ENCODE peak calls at places on chromosomes 1 and 21, in nine cellular contexts. One of them, this sample, is unnamed.

GRCh38 chr1:6819641-6820040 is 34.4 kb downstream of the CAMTA1 start:
- DNase-seq in nucleus accumbens: no peak
- DNase-seq in T-helper 2 cell: no peak
- DNase-seq in aorta: no peak
- DNase-seq in T-helper 9 cell: no peak
- DNase-seq in activated CD4-positive, alpha-beta memory T cell treated with anti-CD3 and anti-CD28 coated beads, Interleukin-2, amount 10 ng/mL, durations not matched to agents 7 days and 5 days: no peak
- DNase-seq in amniotic stem cell: no peak
- DNase-seq in HEK293T: no peak
- DNase-seq in glutamatergic neuron: no peak
- DNase-seq in this sample: no peak

GRCh38 chr1:246724725-246725095 is 501 bp downstream of the SCCPDH start:
- DNase-seq in nucleus accumbens: peak
- DNase-seq in T-helper 2 cell: no peak
- DNase-seq in aorta: no peak
- DNase-seq in T-helper 9 cell: no peak
- DNase-seq in activated CD4-positive, alpha-beta memory T cell treated with anti-CD3 and anti-CD28 coated beads, Interleukin-2, amount 10 ng/mL, durations not matched to agents 7 days and 5 days: no peak
- DNase-seq in amniotic stem cell: no peak
- DNase-seq in HEK293T: peak
- DNase-seq in glutamatergic neuron: peak
- DNase-seq in this sample: no peak

GRCh38 chr1:214823311-214824117 is 220.5 kb downstream of the CENPF start:
- DNase-seq in nucleus accumbens: no peak
- DNase-seq in T-helper 2 cell: no peak
- DNase-seq in aorta: no peak
- DNase-seq in T-helper 9 cell: no peak
- DNase-seq in activated CD4-positive, alpha-beta memory T cell treated with anti-CD3 and anti-CD28 coated beads, Interleukin-2, amount 10 ng/mL, durations not matched to agents 7 days and 5 days: no peak
- DNase-seq in amniotic stem cell: no peak
- DNase-seq in HEK293T: no peak
- DNase-seq in glutamatergic neuron: peak
- DNase-seq in this sample: no peak

GRCh38 chr1:207020709-207021107 is 11.8 kb downstream of the C1orf116 start:
- DNase-seq in nucleus accumbens: no peak
- DNase-seq in T-helper 2 cell: no peak
- DNase-seq in aorta: no peak
- DNase-seq in T-helper 9 cell: no peak
- DNase-seq in activated CD4-positive, alpha-beta memory T cell treated with anti-CD3 and anti-CD28 coated beads, Interleukin-2, amount 10 ng/mL, durations not matched to agents 7 days and 5 days: no peak
- DNase-seq in amniotic stem cell: no peak
- DNase-seq in HEK293T: no peak
- DNase-seq in glutamatergic neuron: no peak
- DNase-seq in this sample: no peak

GRCh38 chr21:15667824-15668223 is 62.0 kb upstream of the USP25 start:
- DNase-seq in nucleus accumbens: no peak
- DNase-seq in T-helper 2 cell: no peak
- DNase-seq in aorta: no peak
- DNase-seq in T-helper 9 cell: no peak
- DNase-seq in activated CD4-positive, alpha-beta memory T cell treated with anti-CD3 and anti-CD28 coated beads, Interleukin-2, amount 10 ng/mL, durations not matched to agents 7 days and 5 days: no peak
- DNase-seq in amniotic stem cell: no peak
- DNase-seq in HEK293T: no peak
- DNase-seq in glutamatergic neuron: no peak
- DNase-seq in this sample: no peak

GRCh38 chr1:60974973-60975372 is 107.4 kb upstream of the NFIA start:
- DNase-seq in nucleus accumbens: no peak
- DNase-seq in T-helper 2 cell: no peak
- DNase-seq in aorta: no peak
- DNase-seq in T-helper 9 cell: no peak
- DNase-seq in activated CD4-positive, alpha-beta memory T cell treated with anti-CD3 and anti-CD28 coated beads, Interleukin-2, amount 10 ng/mL, durations not matched to agents 7 days and 5 days: no peak
- DNase-seq in amniotic stem cell: no peak
- DNase-seq in HEK293T: no peak
- DNase-seq in glutamatergic neuron: no peak
- DNase-seq in this sample: no peak

GRCh38 chr1:25105836-25106235 is 126.5 kb downstream of the SYF2 start:
- DNase-seq in nucleus accumbens: no peak
- DNase-seq in T-helper 2 cell: no peak
- DNase-seq in aorta: no peak
- DNase-seq in T-helper 9 cell: no peak
- DNase-seq in activated CD4-positive, alpha-beta memory T cell treated with anti-CD3 and anti-CD28 coated beads, Interleukin-2, amount 10 ng/mL, durations not matched to agents 7 days and 5 days: no peak
- DNase-seq in amniotic stem cell: no peak
- DNase-seq in HEK293T: no peak
- DNase-seq in glutamatergic neuron: no peak
- DNase-seq in this sample: no peak

GRCh38 chr1:119549719-119550141 is 42.7 kb downstream of the HSD3B1 start:
- DNase-seq in nucleus accumbens: peak
- DNase-seq in T-helper 2 cell: no peak
- DNase-seq in aorta: peak
- DNase-seq in T-helper 9 cell: no peak
- DNase-seq in activated CD4-positive, alpha-beta memory T cell treated with anti-CD3 and anti-CD28 coated beads, Interleukin-2, amount 10 ng/mL, durations not matched to agents 7 days and 5 days: peak
- DNase-seq in amniotic stem cell: peak
- DNase-seq in HEK293T: peak
- DNase-seq in glutamatergic neuron: peak
- DNase-seq in this sample: peak

GRCh38 chr1:67801903-67802302 is 31.4 kb downstream of the GNG12 start:
- DNase-seq in nucleus accumbens: no peak
- DNase-seq in T-helper 2 cell: no peak
- DNase-seq in aorta: no peak
- DNase-seq in T-helper 9 cell: no peak
- DNase-seq in activated CD4-positive, alpha-beta memory T cell treated with anti-CD3 and anti-CD28 coated beads, Interleukin-2, amount 10 ng/mL, durations not matched to agents 7 days and 5 days: no peak
- DNase-seq in amniotic stem cell: no peak
- DNase-seq in HEK293T: no peak
- DNase-seq in glutamatergic neuron: no peak
- DNase-seq in this sample: no peak

GRCh38 chr1:235073968-235074334 is 54.7 kb downstream of the TOMM20 start:
- DNase-seq in nucleus accumbens: no peak
- DNase-seq in T-helper 2 cell: no peak
- DNase-seq in aorta: peak
- DNase-seq in T-helper 9 cell: no peak
- DNase-seq in activated CD4-positive, alpha-beta memory T cell treated with anti-CD3 and anti-CD28 coated beads, Interleukin-2, amount 10 ng/mL, durations not matched to agents 7 days and 5 days: no peak
- DNase-seq in amniotic stem cell: no peak
- DNase-seq in HEK293T: no peak
- DNase-seq in glutamatergic neuron: no peak
- DNase-seq in this sample: peak

GRCh38 chr1:94686882-94687281 is 133.3 kb upstream of the SLC44A3 start:
- DNase-seq in nucleus accumbens: no peak
- DNase-seq in T-helper 2 cell: no peak
- DNase-seq in aorta: no peak
- DNase-seq in T-helper 9 cell: no peak
- DNase-seq in activated CD4-positive, alpha-beta memory T cell treated with anti-CD3 and anti-CD28 coated beads, Interleukin-2, amount 10 ng/mL, durations not matched to agents 7 days and 5 days: no peak
- DNase-seq in amniotic stem cell: no peak
- DNase-seq in HEK293T: no peak
- DNase-seq in glutamatergic neuron: no peak
- DNase-seq in this sample: peak

GRCh38 chr1:58580186-58580585 is 3.1 kb upstream of the TACSTD2 start:
- DNase-seq in nucleus accumbens: peak
- DNase-seq in T-helper 2 cell: no peak
- DNase-seq in aorta: no peak
- DNase-seq in T-helper 9 cell: no peak
- DNase-seq in activated CD4-positive, alpha-beta memory T cell treated with anti-CD3 and anti-CD28 coated beads, Interleukin-2, amount 10 ng/mL, durations not matched to agents 7 days and 5 days: no peak
- DNase-seq in amniotic stem cell: no peak
- DNase-seq in HEK293T: no peak
- DNase-seq in glutamatergic neuron: no peak
- DNase-seq in this sample: no peak

GRCh38 chr1:240455228-240455821 is 156.6 kb downstream of the GREM2 start:
- DNase-seq in nucleus accumbens: no peak
- DNase-seq in T-helper 2 cell: no peak
- DNase-seq in aorta: no peak
- DNase-seq in T-helper 9 cell: peak
- DNase-seq in activated CD4-positive, alpha-beta memory T cell treated with anti-CD3 and anti-CD28 coated beads, Interleukin-2, amount 10 ng/mL, durations not matched to agents 7 days and 5 days: no peak
- DNase-seq in amniotic stem cell: no peak
- DNase-seq in HEK293T: peak
- DNase-seq in glutamatergic neuron: no peak
- DNase-seq in this sample: no peak

GRCh38 chr1:234896477-234897364 is 231.9 kb downstream of the TOMM20 start:
- DNase-seq in nucleus accumbens: no peak
- DNase-seq in T-helper 2 cell: no peak
- DNase-seq in aorta: no peak
- DNase-seq in T-helper 9 cell: no peak
- DNase-seq in activated CD4-positive, alpha-beta memory T cell treated with anti-CD3 and anti-CD28 coated beads, Interleukin-2, amount 10 ng/mL, durations not matched to agents 7 days and 5 days: no peak
- DNase-seq in amniotic stem cell: no peak
- DNase-seq in HEK293T: no peak
- DNase-seq in glutamatergic neuron: no peak
- DNase-seq in this sample: no peak

GRCh38 chr1:228154021-228154684 is 4.4 kb downstream of the GJC2 start:
- DNase-seq in nucleus accumbens: no peak
- DNase-seq in T-helper 2 cell: no peak
- DNase-seq in aorta: peak
- DNase-seq in T-helper 9 cell: no peak
- DNase-seq in activated CD4-positive, alpha-beta memory T cell treated with anti-CD3 and anti-CD28 coated beads, Interleukin-2, amount 10 ng/mL, durations not matched to agents 7 days and 5 days: no peak
- DNase-seq in amniotic stem cell: no peak
- DNase-seq in HEK293T: no peak
- DNase-seq in glutamatergic neuron: no peak
- DNase-seq in this sample: no peak

GRCh38 chr1:185474440-185475149 is 157.6 kb upstream of the IVNS1ABP start:
- DNase-seq in nucleus accumbens: no peak
- DNase-seq in T-helper 2 cell: no peak
- DNase-seq in aorta: no peak
- DNase-seq in T-helper 9 cell: no peak
- DNase-seq in activated CD4-positive, alpha-beta memory T cell treated with anti-CD3 and anti-CD28 coated beads, Interleukin-2, amount 10 ng/mL, durations not matched to agents 7 days and 5 days: no peak
- DNase-seq in amniotic stem cell: no peak
- DNase-seq in HEK293T: no peak
- DNase-seq in glutamatergic neuron: no peak
- DNase-seq in this sample: no peak

This sample was measured in left lobe of liver.